ENCODE peak calls at places on chromosomes 2 and 18, in four cellular contexts. One of them, this sample, is unnamed.

GRCh38 chr2:18961991-18962421 is 372.6 kb upstream of the NT5C1B start:
- DNase-seq in naive thymus-derived CD4-positive, alpha-beta T cell: no peak
- DNase-seq in psoas muscle: no peak
- DNase-seq in mesendoderm: no peak
- DNase-seq in this sample: no peak

GRCh38 chr2:7988440-7988839 is 693.4 kb upstream of the ID2 start:
- DNase-seq in mesendoderm: no peak
- DNase-seq in psoas muscle: no peak
- DNase-seq in naive thymus-derived CD4-positive, alpha-beta T cell: no peak
- DNase-seq in this sample: no peak

GRCh38 chr2:162092656-162093556 is 18.9 kb upstream of the DPP4 start:
- DNase-seq in naive thymus-derived CD4-positive, alpha-beta T cell: no peak
- DNase-seq in mesendoderm: no peak
- DNase-seq in psoas muscle: peak; percentile 76
- DNase-seq in this sample: no peak

GRCh38 chr2:231425811-231426703 is 30.5 kb downstream of the B3GNT7 start:
- DNase-seq in naive thymus-derived CD4-positive, alpha-beta T cell: no peak
- DNase-seq in mesendoderm: peak; percentile 82
- DNase-seq in psoas muscle: no peak
- DNase-seq in this sample: peak; percentile 50

GRCh38 chr2:98311771-98312545 is 34.3 kb upstream of the CNGA3 start:
- DNase-seq in psoas muscle: no peak
- DNase-seq in naive thymus-derived CD4-positive, alpha-beta T cell: no peak
- DNase-seq in mesendoderm: peak; percentile 29
- DNase-seq in this sample: no peak

GRCh38 chr2:218755198-218755566 is 26.8 kb upstream of the CYP27A1 start:
- DNase-seq in naive thymus-derived CD4-positive, alpha-beta T cell: no peak
- DNase-seq in psoas muscle: no peak
- DNase-seq in mesendoderm: no peak
- DNase-seq in this sample: no peak

GRCh38 chr18:76691800-76692199 is 130.6 kb upstream of the ZNF236 start:
- DNase-seq in psoas muscle: no peak
- DNase-seq in mesendoderm: no peak
- DNase-seq in naive thymus-derived CD4-positive, alpha-beta T cell: no peak
- DNase-seq in this sample: no peak

GRCh38 chr2:219644801-219645480 is 17.5 kb downstream of the SLC4A3 start:
- DNase-seq in psoas muscle: no peak
- DNase-seq in naive thymus-derived CD4-positive, alpha-beta T cell: no peak
- DNase-seq in mesendoderm: peak; percentile 61
- DNase-seq in this sample: no peak

GRCh38 chr18:60176271-60176670 is 196.3 kb downstream of the MC4R start:
- DNase-seq in mesendoderm: no peak
- DNase-seq in naive thymus-derived CD4-positive, alpha-beta T cell: no peak
- DNase-seq in psoas muscle: no peak
- DNase-seq in this sample: no peak

GRCh38 chr2:45651415-45652089 is at the start of gene PRKCE:
- DNase-seq in naive thymus-derived CD4-positive, alpha-beta T cell: peak; percentile 54
- DNase-seq in mesendoderm: no peak
- DNase-seq in psoas muscle: peak; percentile 81
- DNase-seq in this sample: peak; percentile 57

DNA sequence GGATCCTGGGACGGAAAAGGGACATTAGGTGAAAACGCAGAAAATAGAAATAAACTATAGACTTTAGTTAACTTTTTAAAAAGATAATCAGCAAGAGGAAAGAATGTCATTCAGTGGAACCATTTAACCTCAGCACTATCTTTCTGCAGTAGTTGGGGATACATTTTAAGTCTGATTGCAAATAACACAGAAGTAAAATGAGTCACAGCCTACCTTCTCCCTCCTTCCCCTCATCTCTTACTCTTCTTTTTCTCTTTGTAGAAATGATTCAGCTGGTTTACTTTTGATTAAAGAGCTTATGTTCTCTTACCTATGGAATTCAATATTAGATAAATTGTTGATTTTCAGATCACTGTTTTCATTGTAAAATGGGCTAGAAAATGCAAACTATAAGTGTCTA is 171.2 kb downstream of the FAM210A start:
- DNase-seq in naive thymus-derived CD4-positive, alpha-beta T cell: no peak
- DNase-seq in mesendoderm: no peak
- DNase-seq in psoas muscle: no peak
- DNase-seq in this sample: no peak
- H3K4me1 ChIP-seq in naive thymus-derived CD4-positive, alpha-beta T cell: no peaks in the 10 kb centered on the region
- H3K4me1 ChIP-seq in mesendoderm: peaks cover 3% of the 10 kb centered on the region
- H3K4me1 ChIP-seq in psoas muscle: no peaks in the 10 kb centered on the region
- H3K4me1 ChIP-seq in this sample: peaks cover 3% of the 10 kb centered on the region

GRCh38 chr2:119523959-119524694 is at the start of gene SCTR:
- DNase-seq in psoas muscle: no peak
- DNase-seq in naive thymus-derived CD4-positive, alpha-beta T cell: no peak
- DNase-seq in mesendoderm: peak; percentile 48
- DNase-seq in this sample: no peak

GRCh38 chr2:119525574-119525973 is 1.3 kb upstream of the SCTR start:
- DNase-seq in naive thymus-derived CD4-positive, alpha-beta T cell: no peak
- DNase-seq in mesendoderm: no peak
- DNase-seq in psoas muscle: no peak
- DNase-seq in this sample: no peak

GRCh38 chr2:119521437-119521825 is 2.9 kb downstream of the SCTR start:
- DNase-seq in psoas muscle: no peak
- DNase-seq in mesendoderm: no peak
- DNase-seq in naive thymus-derived CD4-positive, alpha-beta T cell: no peak
- DNase-seq in this sample: no peak

GRCh38 chr2:119522561-119523110 is 1.6 kb downstream of the SCTR start:
- DNase-seq in mesendoderm: no peak
- DNase-seq in naive thymus-derived CD4-positive, alpha-beta T cell: no peak
- DNase-seq in psoas muscle: no peak
- DNase-seq in this sample: no peak

GRCh38 chr2:119523383-119523958 is 812 bp downstream of the SCTR start:
- DNase-seq in psoas muscle: no peak
- DNase-seq in naive thymus-derived CD4-positive, alpha-beta T cell: no peak
- DNase-seq in mesendoderm: no peak
- DNase-seq in this sample: no peak
- H3K4me3 ChIP-seq in psoas muscle: peak overlapping the region; percentile 48
- H3K4me3 ChIP-seq in naive thymus-derived CD4-positive, alpha-beta T cell: no peak overlapping the region
- H3K4me3 ChIP-seq in mesendoderm: no peak overlapping the region
- H3K4me3 ChIP-seq in this sample: no peak overlapping the region

GRCh38 chr2:160388464-160389263 is 104.9 kb downstream of the RBMS1 start:
- DNase-seq in psoas muscle: no peak
- DNase-seq in mesendoderm: no peak
- DNase-seq in naive thymus-derived CD4-positive, alpha-beta T cell: peak; percentile 49
- DNase-seq in this sample: no peak
- H3K4me1 ChIP-seq in psoas muscle: peaks cover 66% of the 10 kb centered on the region
- H3K4me1 ChIP-seq in mesendoderm: peaks cover 7% of the 10 kb centered on the region
- H3K4me1 ChIP-seq in naive thymus-derived CD4-positive, alpha-beta T cell: peaks cover 63% of the 10 kb centered on the region
- H3K4me1 ChIP-seq in this sample: peaks cover 42% of the 10 kb centered on the region

GRCh38 chr2:179876266-179876665 is 14.9 kb upstream of the ZNF385B start:
- DNase-seq in mesendoderm: no peak
- DNase-seq in naive thymus-derived CD4-positive, alpha-beta T cell: no peak
- DNase-seq in psoas muscle: no peak
- DNase-seq in this sample: no peak
- H3K4me3 ChIP-seq in mesendoderm: no peak overlapping the region
- H3K4me3 ChIP-seq in naive thymus-derived CD4-positive, alpha-beta T cell: no peak overlapping the region
- H3K4me3 ChIP-seq in psoas muscle: no peak overlapping the region
- H3K4me3 ChIP-seq in this sample: no peak overlapping the region

GRCh38 chr18:48779462-48779861 is 171.3 kb downstream of the SMAD7 start:
- DNase-seq in mesendoderm: no peak
- DNase-seq in naive thymus-derived CD4-positive, alpha-beta T cell: no peak
- DNase-seq in psoas muscle: peak; percentile 5
- DNase-seq in this sample: no peak
- H3K4me1 ChIP-seq in mesendoderm: peaks cover 15% of the 10 kb centered on the region
- H3K4me1 ChIP-seq in naive thymus-derived CD4-positive, alpha-beta T cell: peaks cover 14% of the 10 kb centered on the region
- H3K4me1 ChIP-seq in psoas muscle: peaks cover 59% of the 10 kb centered on the region
- H3K4me1 ChIP-seq in this sample: peaks cover 7% of the 10 kb centered on the region

DNA sequence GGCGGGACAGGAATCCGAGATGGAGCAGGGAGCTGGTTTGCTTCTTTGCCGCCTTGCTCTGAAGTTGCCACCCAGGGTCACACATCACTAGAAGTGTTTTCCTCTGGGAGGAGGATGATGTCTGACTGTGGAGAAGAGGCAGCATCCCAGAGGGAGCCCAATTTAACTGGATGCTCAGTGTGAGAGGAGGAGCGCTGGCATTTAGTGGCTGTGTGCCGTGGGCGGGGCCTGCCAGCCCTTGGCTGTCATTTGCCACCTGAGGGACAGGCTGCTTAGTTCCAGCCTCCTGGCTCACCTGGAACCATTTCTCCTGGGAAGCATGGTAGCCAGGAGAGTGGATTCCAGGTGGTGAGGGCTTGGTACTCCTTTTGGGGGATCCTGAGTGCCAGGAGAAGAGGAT is 9.6 kb downstream of the B3GNT2 start:
- DNase-seq in psoas muscle: no peak
- DNase-seq in mesendoderm: no peak
- DNase-seq in naive thymus-derived CD4-positive, alpha-beta T cell: no peak
- DNase-seq in this sample: no peak
- H3K4me3 ChIP-seq in psoas muscle: no peak overlapping the region
- H3K4me3 ChIP-seq in mesendoderm: no peak overlapping the region
- H3K4me3 ChIP-seq in naive thymus-derived CD4-positive, alpha-beta T cell: no peak overlapping the region
- H3K4me3 ChIP-seq in this sample: no peak overlapping the region

GRCh38 chr2:201962766-201963555 is 70.7 kb upstream of the FZD7 start:
- DNase-seq in psoas muscle: no peak
- DNase-seq in mesendoderm: no peak
- DNase-seq in naive thymus-derived CD4-positive, alpha-beta T cell: no peak
- DNase-seq in this sample: no peak

GRCh38 chr2:201964011-201964410 is 69.6 kb upstream of the FZD7 start:
- DNase-seq in psoas muscle: no peak
- DNase-seq in naive thymus-derived CD4-positive, alpha-beta T cell: no peak
- DNase-seq in mesendoderm: no peak
- DNase-seq in this sample: no peak

GRCh38 chr2:201965550-201965949 is 68.1 kb upstream of the FZD7 start:
- DNase-seq in mesendoderm: no peak
- DNase-seq in psoas muscle: no peak
- DNase-seq in naive thymus-derived CD4-positive, alpha-beta T cell: no peak
- DNase-seq in this sample: no peak

GRCh38 chr2:201966691-201967388 is 66.8 kb upstream of the FZD7 start:
- DNase-seq in mesendoderm: no peak
- DNase-seq in naive thymus-derived CD4-positive, alpha-beta T cell: no peak
- DNase-seq in psoas muscle: no peak
- DNase-seq in this sample: no peak

GRCh38 chr2:201964631-201965206 is 68.9 kb upstream of the FZD7 start:
- DNase-seq in naive thymus-derived CD4-positive, alpha-beta T cell: peak; percentile 35
- DNase-seq in mesendoderm: no peak
- DNase-seq in psoas muscle: no peak
- DNase-seq in this sample: peak; percentile 40
- H3K4me1 ChIP-seq in naive thymus-derived CD4-positive, alpha-beta T cell: no peaks in the 10 kb centered on the region
- H3K4me1 ChIP-seq in mesendoderm: peaks cover 4% of the 10 kb centered on the region
- H3K4me1 ChIP-seq in psoas muscle: no peaks in the 10 kb centered on the region
- H3K4me1 ChIP-seq in this sample: no peaks in the 10 kb centered on the region

DNA sequence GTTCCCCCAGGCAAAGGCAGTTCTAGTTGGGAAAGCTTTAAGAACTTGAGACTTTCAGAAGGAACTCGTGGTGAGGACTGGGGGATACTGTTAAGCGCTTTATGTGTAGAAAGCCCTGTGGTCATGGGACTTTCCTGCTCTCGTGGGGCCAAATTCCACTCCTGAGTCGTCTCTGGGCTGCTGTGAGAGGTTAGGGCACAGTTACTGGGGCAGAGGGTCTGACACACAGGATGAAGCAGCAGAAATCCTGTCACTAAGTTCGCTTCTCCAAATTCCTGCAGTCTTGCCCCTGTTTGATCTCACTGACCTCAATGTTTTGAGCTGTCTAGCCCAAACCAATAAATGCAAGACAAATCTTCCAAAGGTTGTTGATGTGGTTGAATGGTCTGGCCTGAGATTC is 87.8 kb downstream of the RAPGEF4 start:
- DNase-seq in naive thymus-derived CD4-positive, alpha-beta T cell: no peak
- DNase-seq in psoas muscle: no peak
- DNase-seq in mesendoderm: no peak
- DNase-seq in this sample: no peak
- H3K4me3 ChIP-seq in naive thymus-derived CD4-positive, alpha-beta T cell: no peak overlapping the region
- H3K4me3 ChIP-seq in psoas muscle: peak overlapping the region; percentile 53
- H3K4me3 ChIP-seq in mesendoderm: no peak overlapping the region
- H3K4me3 ChIP-seq in this sample: no peak overlapping the region

GRCh38 chr18:58211510-58211909 is 167.5 kb downstream of the NEDD4L start:
- DNase-seq in mesendoderm: no peak
- DNase-seq in psoas muscle: no peak
- DNase-seq in naive thymus-derived CD4-positive, alpha-beta T cell: no peak
- DNase-seq in this sample: no peak
- H3K4me1 ChIP-seq in mesendoderm: peaks cover 4% of the 10 kb centered on the region
- H3K4me1 ChIP-seq in psoas muscle: peaks cover 16% of the 10 kb centered on the region
- H3K4me1 ChIP-seq in naive thymus-derived CD4-positive, alpha-beta T cell: no peaks in the 10 kb centered on the region
- H3K4me1 ChIP-seq in this sample: peaks cover 6% of the 10 kb centered on the region

GRCh38 chr2:121345101-121345500 is 60.1 kb upstream of the TFCP2L1 start:
- DNase-seq in psoas muscle: no peak
- DNase-seq in mesendoderm: no peak
- DNase-seq in naive thymus-derived CD4-positive, alpha-beta T cell: no peak
- DNase-seq in this sample: no peak
- H3K4me3 ChIP-seq in psoas muscle: no peak overlapping the region
- H3K4me3 ChIP-seq in mesendoderm: no peak overlapping the region
- H3K4me3 ChIP-seq in naive thymus-derived CD4-positive, alpha-beta T cell: no peak overlapping the region
- H3K4me3 ChIP-seq in this sample: no peak overlapping the region